ENCODE peak calls at places on chromosomes 5 and 9, in seven cellular contexts. X is upper lobe of left lung, L is left ventricle myocardium inferior, C is sigmoid colon, N is CD14-positive monocyte, O is GM20000, R is HCT116. U is an unnamed sample.

GRCh38 chr5:16493261-16493660 is 27.7 kb upstream of the ZNF622 start:
- DNase-seq in X (no peak), C (no peak), R (no peak), O (no peak), N (no peak), L (no peak), U (no peak)

GRCh38 chr9:27836661-27837401 is 263.6 kb upstream of the C9orf72 start:
- DNase-seq in L (no peak), C (no peak), O (no peak), R (no peak), X (no peak), N (no peak), U (no peak)

GRCh38 chr5:38305148-38305547 is 46.8 kb downstream of the EGFLAM start:
- DNase-seq in R (no peak), X (no peak), L (no peak), N (no peak), C (no peak), O (no peak), U (no peak)

GRCh38 chr5:34686762-34687268 is 30.7 kb downstream of the RAI14 start:
- DNase-seq in L (peak), C (peak), X (no peak), O (no peak), R (peak), N (no peak), U (no peak)

GRCh38 chr5:176570044-176570443 is 20.9 kb downstream of the CDHR2 start:
- DNase-seq in O (no peak), R (no peak), N (no peak), L (no peak), X (no peak), C (no peak), U (no peak)

GRCh38 chr9:32545884-32546283 is 6.2 kb upstream of the SMIM27 start:
- DNase-seq in N (no peak), R (no peak), X (no peak), C (no peak), L (no peak), O (no peak), U (no peak)

GRCh38 chr9:17398351-17398750 is 180.5 kb upstream of the SH3GL2 start:
- DNase-seq in O (no peak), L (no peak), N (no peak), C (no peak), X (no peak), R (no peak), U (no peak)

GRCh38 chr5:79193643-79194042 is 42.3 kb upstream of the JMY start:
- DNase-seq in C (no peak), O (no peak), L (no peak), X (no peak), N (no peak), R (no peak), U (no peak)

GRCh38 chr5:75651575-75651974 is 40.3 kb downstream of the ANKDD1B start:
- DNase-seq in R (no peak), O (no peak), C (no peak), L (no peak), N (no peak), X (no peak), U (no peak)

GRCh38 chr5:78927657-78928282 is 57.3 kb downstream of the ARSB start:
- DNase-seq in L (no peak), X (no peak), R (peak), N (no peak), C (no peak), O (no peak), U (no peak)

GRCh38 chr5:10372726-10373709 is 19.5 kb downstream of the MARCHF6 start:
- DNase-seq in L (no peak), C (no peak), R (no peak), X (no peak), O (no peak), N (no peak), U (no peak)

GRCh38 chr5:1294839-1295649 is at the start of gene TERT:
- DNase-seq in O (peak), X (peak), L (no peak), C (peak), N (no peak), R (no peak), U (peak)

GRCh38 chr5:40681351-40682311 is 1.9 kb downstream of the PTGER4 start:
- DNase-seq in R (no peak), L (peak), C (peak), O (peak), N (peak), X (peak), U (peak)

GRCh38 chr9:107462691-107463090 is 26.9 kb downstream of the KLF4 start:
- DNase-seq in N (no peak), C (no peak), L (no peak), R (no peak), O (no peak), X (no peak), U (no peak)

GRCh38 chr9:114908104-114908621 is 22.2 kb downstream of the TNFSF8 start:
- DNase-seq in N (no peak), O (no peak), L (no peak), R (peak), X (no peak), C (no peak), U (no peak)

GRCh38 chr5:179293276-179293675 is 52.0 kb downstream of the ADAMTS2 start:
- DNase-seq in O (no peak), C (peak), L (no peak), N (no peak), X (no peak), R (no peak), U (no peak)

GRCh38 chr5:144017631-144018030 is 152.8 kb downstream of the YIPF5 start:
- DNase-seq in C (no peak), X (no peak), L (no peak), R (no peak), O (no peak), N (no peak), U (no peak)

GRCh38 chr9:36862206-36863145 is 171.6 kb downstream of the PAX5 start:
- DNase-seq in O (no peak), C (no peak), N (no peak), X (peak), R (peak), L (no peak), U (peak)

GRCh38 chr5:74027732-74028338 is 401.8 kb downstream of the ARHGEF28 start:
- DNase-seq in O (no peak), X (no peak), C (no peak), R (no peak), N (no peak), L (no peak), U (no peak)

GRCh38 chr9:73893230-73893629 is 603.9 kb upstream of the RORB start:
- DNase-seq in L (no peak), C (no peak), N (no peak), O (no peak), R (no peak), X (no peak), U (no peak)

GRCh38 chr5:149635394-149635793 is 54.1 kb downstream of the ARHGEF37 start:
- DNase-seq in R (no peak), L (no peak), O (no peak), N (no peak), C (no peak), X (no peak), U (no peak)

GRCh38 chr9:36980148-36980974 is 53.7 kb downstream of the PAX5 start:
- DNase-seq in R (peak), O (peak), N (no peak), L (no peak), X (no peak), C (peak), U (no peak)

GRCh38 chr9:84121991-84122523 is 141.5 kb downstream of the RMI1 start:
- DNase-seq in X (no peak), O (no peak), C (no peak), L (no peak), N (no peak), R (no peak), U (no peak)

GRCh38 chr5:138274189-138274853 is at the start of gene GFRA3:
- DNase-seq in O (peak), C (peak), R (no peak), L (no peak), N (no peak), X (peak), U (peak)

GRCh38 chr9:110769667-110770066 is 101.1 kb downstream of the MUSK start:
- DNase-seq in C (no peak), X (no peak), R (no peak), O (no peak), L (no peak), N (no peak), U (no peak)

GRCh38 chr9:69218166-69218565 is 44.1 kb downstream of the TJP2 start:
- DNase-seq in N (no peak), C (no peak), X (no peak), O (no peak), L (no peak), R (no peak), U (no peak)

GRCh38 chr9:138028596-138028995 is 151.0 kb downstream of the CACNA1B start:
- DNase-seq in X (no peak), L (no peak), N (no peak), O (no peak), R (no peak), C (no peak), U (no peak)

DNA sequence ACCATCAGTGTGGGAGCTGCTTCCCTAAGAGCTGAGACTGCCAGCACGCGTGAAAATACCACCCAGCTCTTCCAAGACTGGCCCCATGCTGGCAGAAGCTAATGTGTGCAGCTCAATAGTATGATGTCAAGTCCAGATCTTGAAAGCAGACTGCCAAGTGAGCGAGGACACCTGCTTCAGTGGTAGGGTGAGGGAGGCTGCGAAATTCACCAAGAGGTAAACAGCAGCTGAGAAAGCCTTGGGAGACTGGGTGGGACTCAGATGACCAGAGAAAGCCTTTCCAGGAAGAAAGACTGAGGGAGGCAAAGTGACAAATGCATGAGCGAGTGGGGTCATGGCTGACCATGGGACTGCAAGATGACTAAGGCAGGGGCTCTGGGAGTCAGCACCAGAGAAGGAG is 200.9 kb downstream of the GADD45G start:
- DNase-seq in O (no peak), X (no peak), C (no peak), R (no peak), L (no peak), N (no peak), U (no peak)
- TF ChIP-seq CTCF in O (no peak), X (no peak), C (no peak), R (no peak), L (no peak), N (no peak), U (no peak)

DNA sequence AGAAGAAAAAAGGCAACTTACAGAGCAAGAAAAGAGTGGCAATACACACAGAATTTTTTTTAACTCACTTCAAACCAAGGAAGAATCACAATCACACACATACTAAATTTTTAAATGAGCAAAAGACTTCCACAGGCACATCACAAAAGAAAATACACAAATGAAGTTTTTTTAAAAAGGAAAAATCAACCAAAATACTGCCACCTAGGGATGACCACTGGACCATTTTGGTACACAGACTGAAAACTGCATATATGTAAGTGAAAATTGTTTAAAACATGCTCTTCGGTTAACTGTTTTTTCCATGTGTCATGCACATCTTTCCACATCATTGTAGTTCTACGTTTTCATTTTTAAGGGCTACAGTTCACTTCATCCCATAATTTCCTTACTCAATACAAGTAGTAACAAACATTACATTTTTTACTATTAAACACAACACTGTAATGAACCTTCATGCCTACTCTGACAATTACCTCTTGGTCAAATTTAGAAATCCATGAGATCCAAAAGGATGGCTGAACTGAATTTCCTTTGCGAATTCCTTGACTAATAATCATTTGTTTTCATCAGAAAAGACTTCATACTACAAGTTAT is 79.0 kb downstream of the FBXW11 start:
- DNase-seq in C (no peak), O (no peak), X (no peak), L (no peak), R (no peak), N (no peak), U (no peak)
- TF ChIP-seq CTCF in C (no peak), O (peak), X (peak), L (no peak), R (peak), N (peak), U (peak)

DNA sequence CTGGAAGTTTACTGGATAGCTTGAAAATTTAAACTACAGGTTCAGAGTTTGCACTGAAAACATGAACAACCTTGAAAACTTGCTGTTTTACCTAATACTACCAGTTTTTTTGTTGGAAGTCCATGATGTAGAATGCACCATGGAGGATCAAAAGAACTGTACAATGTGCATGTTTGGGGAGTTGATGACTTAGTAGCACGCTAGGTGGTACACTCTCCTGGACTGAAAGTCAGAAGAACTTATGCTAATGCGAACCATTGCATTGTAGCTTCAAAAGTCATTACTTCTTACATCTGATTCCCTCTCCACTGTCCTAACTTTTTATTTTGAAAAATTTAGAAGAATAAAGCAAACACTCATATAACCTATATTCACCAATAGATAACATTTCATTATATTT is 211.0 kb downstream of the OSTF1 start:
- DNase-seq in O (no peak), L (no peak), R (no peak), X (no peak), N (no peak), C (no peak), U (no peak)
- TF ChIP-seq CTCF in O (no peak), L (no peak), R (peak), X (no peak), N (no peak), C (no peak), U (no peak)

GRCh38 chr5:128494516-128494915 is 43.5 kb downstream of the FBN2 start:
- DNase-seq in L (no peak), C (no peak), N (no peak), R (no peak), X (no peak), O (no peak), U (no peak)
- TF ChIP-seq CTCF in L (no peak), C (no peak), N (no peak), R (peak), X (no peak), O (no peak), U (no peak)

GRCh38 chr5:76763136-76763535 is 47.2 kb downstream of the F2R start:
- DNase-seq in L (no peak), N (no peak), X (no peak), O (no peak), C (no peak), R (no peak), U (no peak)
- TF ChIP-seq CTCF in L (no peak), N (no peak), X (no peak), O (no peak), C (no peak), R (no peak), U (no peak)

GRCh38 chr5:126801992-126802294 is 25.0 kb downstream of the LMNB1 start:
- DNase-seq in O (peak), X (no peak), C (no peak), N (no peak), L (no peak), R (no peak), U (no peak)
- TF ChIP-seq CTCF in O (no peak), X (no peak), C (no peak), N (peak), L (peak), R (no peak), U (no peak)